ENCODE peak calls at places on chromosomes 12 and 14, in eight cellular contexts. Z is astrocyte of the spinal cord, Y is GM06990, J is WTC11, P is pancreas, S is DND-41, Q is left ventricle myocardium inferior, B is adrenal gland. K is an unnamed sample.

GRCh38 chr14:79044894-79045624 is 874.9 kb downstream of the NRXN3 start:
- DNase-seq in Z (peak), Y (no peak), J (no peak), P (no peak), S (no peak), Q (no peak), B (no peak), K (no peak)

GRCh38 chr12:84763112-84763511 is 149.5 kb downstream of the SLC6A15 start:
- DNase-seq in Z (peak), Y (no peak), J (no peak), P (no peak), S (no peak), Q (no peak), B (no peak), K (no peak)

GRCh38 chr14:36773136-36773540 is 111.5 kb downstream of the PAX9 start:
- DNase-seq in Z (peak), Y (no peak), J (no peak), P (no peak), S (no peak), Q (no peak), B (peak), K (no peak)

GRCh38 chr12:124698211-124698997 is 131.0 kb upstream of the NCOR2 start:
- DNase-seq in Z (peak), Y (no peak), J (no peak), P (no peak), S (no peak), Q (no peak), B (no peak), K (no peak)

GRCh38 chr12:103986823-103987222 is 21.2 kb downstream of the TDG start:
- DNase-seq in Z (peak), Y (no peak), J (no peak), P (no peak), S (no peak), Q (no peak), B (no peak), K (no peak)

GRCh38 chr12:48567731-48568130 is 2.1 kb downstream of the LALBA start:
- DNase-seq in Z (no peak), Y (no peak), J (no peak), P (no peak), S (no peak), Q (no peak), B (no peak), K (no peak)

GRCh38 chr12:30417697-30418231 is 277.9 kb downstream of the IPO8 start:
- DNase-seq in Z (peak), Y (no peak), J (no peak), P (no peak), S (no peak), Q (no peak), B (no peak), K (no peak)

GRCh38 chr14:70822706-70823185 is 13.4 kb upstream of the MAP3K9 start:
- DNase-seq in Z (no peak), Y (no peak), J (peak), P (peak), S (peak), Q (peak), B (peak), K (no peak)

GRCh38 chr14:74299061-74299545 is 3.6 kb downstream of the ABCD4 start:
- DNase-seq in Z (peak), Y (no peak), J (no peak), P (no peak), S (no peak), Q (no peak), B (peak), K (no peak)

GRCh38 chr12:48336564-48336963 is 14.2 kb downstream of the ZNF641 start:
- DNase-seq in Z (no peak), Y (no peak), J (peak), P (no peak), S (no peak), Q (no peak), B (no peak), K (no peak)

GRCh38 chr14:101590616-101591015 is 29.3 kb downstream of the DIO3 start:
- DNase-seq in Z (no peak), Y (no peak), J (no peak), P (no peak), S (no peak), Q (no peak), B (no peak), K (no peak)

GRCh38 chr14:24439830-24440605 is 2.6 kb downstream of the SDR39U1 start:
- DNase-seq in Z (no peak), Y (no peak), J (no peak), P (no peak), S (no peak), Q (no peak), B (peak), K (no peak)

GRCh38 chr12:119479121-119479561 is 114.4 kb upstream of the TMEM233 start:
- DNase-seq in Z (no peak), Y (no peak), J (no peak), P (no peak), S (no peak), Q (no peak), B (no peak), K (no peak)

GRCh38 chr14:65600742-65601141 is 188.2 kb downstream of the FUT8 start:
- DNase-seq in Z (no peak), Y (no peak), J (no peak), P (no peak), S (no peak), Q (no peak), B (no peak), K (no peak)

GRCh38 chr12:129486931-129487330 is 416.9 kb downstream of the TMEM132D start:
- DNase-seq in Z (no peak), Y (no peak), J (no peak), P (no peak), S (peak), Q (no peak), B (no peak), K (no peak)

GRCh38 chr12:58416211-58416610 is 474.8 kb downstream of the ATP23 start:
- DNase-seq in Z (peak), Y (no peak), J (no peak), P (no peak), S (no peak), Q (no peak), B (no peak), K (no peak)

GRCh38 chr12:92208613-92209121 is 63.0 kb upstream of the BTG1 start:
- DNase-seq in Z (peak), Y (peak), J (no peak), P (no peak), S (peak), Q (no peak), B (no peak), K (no peak)

GRCh38 chr12:92457458-92458195 is 245.2 kb upstream of the PLEKHG7 start:
- DNase-seq in Z (no peak), Y (no peak), J (no peak), P (no peak), S (no peak), Q (no peak), B (no peak), K (no peak)

GRCh38 chr14:28321475-28322244 is 444.9 kb upstream of the FOXG1 start:
- DNase-seq in Z (peak), Y (no peak), J (no peak), P (no peak), S (no peak), Q (no peak), B (no peak), K (no peak)

GRCh38 chr14:68368850-68369249 is 424.0 kb downstream of the ZFP36L1 start:
- DNase-seq in Z (no peak), Y (no peak), J (no peak), P (no peak), S (no peak), Q (no peak), B (no peak), K (no peak)

GRCh38 chr14:100891501-100892445 is 11.7 kb downstream of the RTL1 start:
- DNase-seq in Z (no peak), Y (no peak), J (peak), P (no peak), S (no peak), Q (peak), B (no peak), K (peak)

GRCh38 chr14:23153891-23154796 is 29.3 kb downstream of the SLC7A8 start:
- DNase-seq in Z (no peak), Y (no peak), J (peak), P (peak), S (no peak), Q (peak), B (peak), K (peak)

GRCh38 chr14:35877276-35877675 is 51.1 kb downstream of the BRMS1L start:
- DNase-seq in Z (no peak), Y (no peak), J (no peak), P (no peak), S (no peak), Q (no peak), B (no peak), K (no peak)

GRCh38 chr12:10618338-10618987 is 5.1 kb upstream of the MAGOHB start:
- DNase-seq in Z (peak), Y (no peak), J (no peak), P (no peak), S (no peak), Q (no peak), B (no peak), K (no peak)

GRCh38 chr14:89481167-89481566 is 64.1 kb upstream of the FOXN3 start:
- DNase-seq in Z (no peak), Y (no peak), J (no peak), P (no peak), S (no peak), Q (peak), B (no peak), K (no peak)

DNA sequence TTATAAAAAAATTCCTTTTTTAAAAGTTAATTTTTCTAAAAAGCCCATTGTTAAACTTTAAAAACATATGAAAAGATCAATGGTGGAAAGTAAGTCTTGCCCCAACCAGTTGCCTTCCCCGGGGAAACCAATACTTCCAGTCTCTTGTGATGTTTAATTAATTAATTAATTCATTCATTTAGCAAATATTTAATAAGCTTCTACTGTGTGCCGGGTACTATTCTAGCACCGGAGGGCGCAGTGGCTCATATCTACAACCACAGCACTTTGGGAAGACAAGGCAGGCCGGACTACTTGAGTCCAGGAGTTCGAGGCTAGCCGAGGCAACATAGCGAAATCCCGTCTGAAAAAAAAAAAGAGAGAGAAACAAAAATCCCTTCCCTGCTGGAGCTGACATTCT is 87.4 kb downstream of the HECTD4 start:
- DNase-seq in Z (peak), Y (no peak), J (no peak), P (no peak), S (no peak), Q (no peak), B (no peak), K (no peak)
- TF ChIP-seq CTCF in Z (peak), Y (peak), J (no peak), P (no peak), S (no peak), Q (peak), B (no peak), K (no peak)

GRCh38 chr12:14930299-14930698 is 8.0 kb downstream of the ERP27 start:
- DNase-seq in Z (peak), Y (no peak), J (no peak), P (no peak), S (no peak), Q (no peak), B (no peak), K (no peak)
- TF ChIP-seq CTCF in Z (peak), Y (no peak), J (no peak), P (no peak), S (no peak), Q (no peak), B (no peak), K (no peak)

DNA sequence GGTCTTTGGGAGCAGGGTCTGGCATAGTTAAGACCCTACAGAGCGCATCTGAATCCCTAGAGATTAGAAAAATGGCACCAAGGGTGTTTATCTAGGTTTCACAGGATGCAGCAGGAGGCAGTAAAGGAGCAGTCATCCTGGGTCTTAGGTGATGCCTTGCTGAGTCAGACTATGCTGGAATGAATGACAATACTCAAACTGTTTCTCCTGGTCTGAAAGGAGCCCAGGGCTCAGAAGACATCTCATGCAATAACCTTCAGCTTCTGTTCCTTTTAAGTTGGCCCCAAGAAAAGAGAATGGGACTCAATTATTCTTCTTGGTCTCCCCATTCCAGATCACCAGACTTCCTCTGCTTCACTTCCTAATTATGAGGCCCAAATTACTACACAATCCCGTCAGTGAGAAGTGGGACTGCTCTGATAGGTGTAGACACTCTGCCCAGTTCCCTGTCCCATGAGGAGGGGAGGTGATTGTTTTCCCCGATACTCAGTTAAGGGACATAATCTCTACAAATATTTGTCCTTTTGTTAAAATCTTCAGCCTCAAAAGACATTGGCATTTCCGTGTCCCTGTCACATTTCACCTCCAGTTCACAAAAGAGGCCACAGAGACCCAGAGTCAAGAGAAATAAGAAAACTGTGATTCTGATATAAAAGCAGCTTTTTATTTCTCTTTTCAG is 14.8 kb upstream of the APOF start:
- DNase-seq in Z (peak), Y (no peak), J (no peak), P (no peak), S (no peak), Q (no peak), B (no peak), K (no peak)
- TF ChIP-seq CTCF in Z (no peak), Y (no peak), J (no peak), P (no peak), S (peak), Q (no peak), B (no peak), K (no peak)

DNA sequence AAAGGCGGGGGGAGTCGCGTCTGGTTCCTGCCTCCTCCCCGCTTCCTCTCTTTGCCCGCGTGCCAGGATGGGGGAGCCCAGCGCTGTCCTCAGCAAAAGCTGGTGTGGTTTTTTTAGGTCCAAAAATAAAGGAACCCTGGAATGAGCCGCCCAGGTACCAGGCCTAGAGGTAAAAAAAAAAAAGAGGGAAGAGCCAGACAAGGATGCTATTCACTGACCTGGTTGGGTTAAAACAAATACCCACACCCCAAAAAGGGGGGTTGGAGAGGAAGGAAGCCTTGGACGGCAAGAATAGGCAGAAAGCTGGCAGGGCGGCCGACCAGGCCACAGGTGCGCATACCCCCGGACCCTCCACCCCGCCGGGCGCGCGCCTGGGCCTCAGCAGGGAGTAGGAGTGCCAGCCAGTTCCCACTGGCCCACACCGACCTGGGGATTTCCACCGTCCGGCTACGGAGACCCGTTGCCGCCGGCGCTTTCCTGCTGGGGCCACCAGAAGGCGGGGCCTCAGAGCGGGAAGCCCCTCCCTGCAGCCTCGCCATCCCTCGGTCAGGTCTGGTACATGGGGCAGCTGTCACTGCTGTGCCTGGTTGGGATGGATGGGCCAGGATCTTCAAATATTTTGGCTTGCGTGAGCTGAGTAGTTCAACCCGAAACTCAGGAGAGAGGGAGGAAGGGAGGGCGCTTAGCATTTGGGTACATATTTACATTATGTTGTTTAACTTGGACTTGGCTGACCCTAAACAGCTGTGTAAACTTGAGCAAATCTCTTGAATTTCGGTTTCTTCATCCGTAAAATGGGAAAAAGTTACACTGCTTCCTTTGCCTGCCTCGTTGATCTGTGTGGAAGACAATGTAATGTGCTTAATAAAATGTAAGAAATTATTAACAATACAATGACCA is 5.4 kb upstream of the IRF2BPL start:
- DNase-seq in Z (peak), Y (peak), J (peak), P (peak), S (peak), Q (peak), B (peak), K (peak)
- TF ChIP-seq CTCF in Z (no peak), Y (no peak), J (no peak), P (no peak), S (no peak), Q (no peak), B (no peak), K (no peak)

DNA sequence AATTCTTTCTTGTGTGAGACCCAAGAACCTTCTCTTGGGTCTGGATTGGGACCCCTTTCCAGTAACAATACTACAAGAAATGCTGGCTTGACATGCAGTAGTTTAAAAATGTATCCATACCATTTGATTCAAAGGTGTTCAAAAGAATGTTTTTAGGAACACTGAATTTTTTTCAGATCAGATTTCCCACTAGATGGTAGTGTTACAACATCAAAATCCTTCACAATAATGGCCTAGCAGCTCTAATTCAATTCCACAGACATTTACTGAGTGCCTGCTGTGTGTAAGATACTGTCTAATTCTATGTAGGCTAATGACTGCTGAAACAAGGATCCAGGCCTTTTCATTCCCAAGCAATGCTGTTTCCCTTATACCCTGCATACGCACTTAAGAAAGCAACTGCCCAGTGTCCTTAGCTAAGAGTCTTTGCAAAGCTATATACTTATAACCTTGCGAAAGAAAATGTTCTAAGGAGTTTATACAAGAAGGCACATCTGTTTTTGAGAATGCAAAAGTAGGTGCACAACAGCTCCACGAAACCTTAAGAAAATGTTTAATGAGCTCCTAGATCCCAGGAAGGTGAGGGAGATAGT is 50.7 kb upstream of the PKP2 start:
- DNase-seq in Z (peak), Y (no peak), J (no peak), P (no peak), S (no peak), Q (no peak), B (no peak), K (no peak)
- TF ChIP-seq CTCF in Z (no peak), Y (no peak), J (no peak), P (no peak), S (peak), Q (no peak), B (peak), K (no peak)

DNA sequence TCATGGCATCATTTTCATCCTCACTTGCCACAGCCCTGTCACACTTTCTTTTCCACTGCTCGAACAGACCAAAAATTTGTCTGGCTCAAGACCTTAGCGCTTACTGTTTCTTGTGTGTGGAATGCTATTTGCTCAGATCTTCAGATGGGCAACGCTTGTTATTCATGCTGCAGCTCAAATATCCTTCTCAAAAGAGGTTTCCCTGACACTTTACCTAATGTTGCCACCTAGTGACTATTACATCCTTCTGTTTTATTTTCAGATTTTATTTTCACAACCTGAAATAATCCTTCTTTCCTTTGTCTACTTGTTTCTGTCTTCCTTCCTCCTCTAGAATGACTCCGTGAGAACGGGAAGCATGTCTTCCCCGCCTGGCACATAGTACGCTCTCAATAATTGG is 5.6 kb downstream of the FBXO33 start:
- DNase-seq in Z (peak), Y (no peak), J (no peak), P (no peak), S (no peak), Q (no peak), B (no peak), K (no peak)
- TF ChIP-seq CTCF in Z (peak), Y (no peak), J (no peak), P (no peak), S (peak), Q (peak), B (peak), K (no peak)

GRCh38 chr12:99137124-99137845 is 492.2 kb downstream of the APAF1 start:
- DNase-seq in Z (no peak), Y (no peak), J (peak), P (no peak), S (no peak), Q (no peak), B (no peak), K (no peak)
- TF ChIP-seq CTCF in Z (no peak), Y (peak), J (no peak), P (no peak), S (no peak), Q (no peak), B (no peak), K (no peak)

GRCh38 chr12:54134850-54135249 is 53.9 kb downstream of the SMUG1 start:
- DNase-seq in Z (no peak), Y (no peak), J (no peak), P (no peak), S (no peak), Q (no peak), B (no peak), K (no peak)
- TF ChIP-seq CTCF in Z (no peak), Y (peak), J (no peak), P (no peak), S (no peak), Q (no peak), B (no peak), K (no peak)